ENCODE peak calls at places on chromosomes 4 and X, in seven cellular contexts. D, T, K, F, N, R and S are unnamed samples.

GRCh38 chrX:103442536-103442901 is 66.2 kb downstream of the BEX3 start:
- DNase-seq in D (no peak), K (no peak), N (no peak), F (no peak), T (no peak), R (peak; percentile 61), S (no peak)

GRCh38 chr4:124713213-124713592 is 671 bp upstream of the ANKRD50 start:
- DNase-seq in R (peak; percentile 81), K (peak; percentile 88), D (no peak), N (peak; percentile 68), F (peak; percentile 84), T (no peak), S (peak; percentile 60)

GRCh38 chr4:48779095-48779997 is 733 bp downstream of the FRYL start:
- DNase-seq in T (no peak), D (peak; percentile 73), K (peak; percentile 84), R (peak; percentile 69), F (peak; percentile 79), N (peak; percentile 54), S (peak; percentile 68)

GRCh38 chrX:140765043-140765784 is 55.7 kb downstream of the LINC00632 start:
- DNase-seq in K (no peak), F (peak; percentile 58), D (peak; percentile 15), N (no peak), T (no peak), R (peak; percentile 32), S (no peak)

GRCh38 chrX:105869676-105870075 is 47.3 kb downstream of the NRK start:
- DNase-seq in F (no peak), N (no peak), R (no peak), T (no peak), D (no peak), K (no peak), S (no peak)

GRCh38 chrX:2383735-2384134 is 117.0 kb downstream of the DHRSX start:
- DNase-seq in R (no peak), D (no peak), F (no peak), N (no peak), T (no peak), K (no peak), S (peak; percentile 53)

GRCh38 chr4:131644619-131645018 is 1504.5 kb upstream of the PCDH10 start:
- DNase-seq in K (no peak), T (no peak), N (no peak), D (peak; percentile 79), R (peak; percentile 32), F (no peak), S (no peak)

GRCh38 chr4:3016839-3017410 is 53.6 kb downstream of the GRK4 start:
- DNase-seq in N (no peak), R (no peak), F (no peak), D (no peak), K (peak; percentile 35), T (no peak), S (no peak)

GRCh38 chrX:12951590-12951965 is 23.3 kb upstream of the TMSB4X start:
- DNase-seq in N (no peak), T (no peak), R (no peak), K (no peak), D (no peak), F (no peak), S (no peak)

DNA sequence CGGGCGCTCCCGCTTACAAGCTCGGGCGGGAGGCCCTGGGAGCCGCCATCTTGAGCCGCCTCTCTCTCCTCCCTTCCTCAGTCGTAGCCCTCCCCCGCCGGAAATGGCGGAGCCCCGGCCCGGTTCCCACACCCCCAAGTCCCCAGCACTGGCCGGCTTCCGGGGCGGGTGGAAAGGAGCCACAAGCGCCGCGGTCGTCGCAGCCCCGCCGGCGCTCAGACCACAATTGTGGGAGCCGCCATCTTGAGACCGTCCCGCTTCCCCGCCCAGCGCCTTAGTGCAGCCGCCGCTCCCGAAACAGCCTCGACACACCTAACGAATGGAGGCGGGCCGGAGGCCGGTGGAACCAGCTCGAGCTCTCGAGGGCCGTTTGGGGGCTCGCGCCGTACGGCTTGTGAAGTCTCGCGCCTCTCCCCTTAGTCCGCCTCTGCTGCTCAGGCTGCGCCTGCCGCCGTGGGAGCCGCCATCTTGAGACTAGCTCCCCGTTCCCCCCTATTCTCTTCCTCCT is 440 bp downstream of the HCFC1 start:
- DNase-seq in D (peak; percentile 72), T (peak; percentile 70), K (peak; percentile 93), F (peak; percentile 96), N (peak; percentile 59), R (peak; percentile 80), S (peak; percentile 95)
- TF ChIP-seq POLR2AphosphoS5 in D (no peak), T (peak; percentile 49), K (no peak), F (peak; percentile 55), N (peak; percentile 0), R (peak; percentile 47), S (peak; percentile 36)

DNA sequence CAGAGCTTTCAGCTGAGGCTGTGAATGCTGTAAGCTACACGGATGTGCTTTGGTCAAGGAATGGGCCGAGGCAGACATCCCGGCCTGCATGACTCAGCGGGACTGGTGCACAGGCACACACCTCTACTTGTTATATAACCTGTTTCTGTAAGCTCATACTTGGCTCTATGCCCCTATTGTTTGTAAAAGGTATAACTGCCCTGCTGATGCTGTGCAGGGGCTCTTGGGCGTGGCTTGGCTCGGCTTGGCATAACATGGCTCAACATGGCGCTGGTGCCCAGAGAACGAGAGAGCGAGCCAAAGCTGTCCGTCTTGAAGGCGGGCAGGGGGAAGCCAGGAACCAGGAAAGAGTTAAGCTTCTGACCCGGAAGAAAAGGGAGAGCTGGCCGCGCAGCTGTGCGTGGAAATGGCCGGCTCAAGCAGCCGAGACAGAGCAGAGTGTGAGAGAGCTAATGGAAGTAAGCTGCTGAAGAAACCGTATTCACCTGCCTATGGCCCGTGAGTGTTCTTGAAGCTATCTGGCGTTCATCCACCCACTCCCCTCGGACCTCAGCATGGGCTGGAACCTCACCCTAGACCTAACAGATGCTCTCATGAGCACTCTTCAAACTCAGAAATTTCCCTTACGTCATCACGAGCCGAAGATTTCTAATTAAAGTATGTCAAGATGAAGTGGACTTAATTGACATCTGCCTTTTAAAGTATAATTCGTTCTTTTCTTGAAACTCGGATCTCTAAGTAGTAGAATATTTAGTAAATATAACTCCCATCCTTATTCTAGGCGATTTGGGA is 286.3 kb upstream of the AGA start:
- DNase-seq in K (no peak), N (no peak), F (no peak), R (no peak), T (no peak), D (peak; percentile 2), S (peak; percentile 32)
- TF ChIP-seq POLR2AphosphoS5 in K (no peak), N (no peak), F (no peak), R (no peak), T (no peak), D (no peak), S (no peak)

GRCh38 chrX:39477438-39478120 is 620.2 kb downstream of the BCOR start:
- DNase-seq in F (no peak), K (no peak), T (no peak), R (peak; percentile 2), N (peak; percentile 36), D (peak; percentile 61), S (peak; percentile 35)
- TF ChIP-seq POLR2AphosphoS5 in F (no peak), K (no peak), T (no peak), R (no peak), N (no peak), D (no peak), S (no peak)

DNA sequence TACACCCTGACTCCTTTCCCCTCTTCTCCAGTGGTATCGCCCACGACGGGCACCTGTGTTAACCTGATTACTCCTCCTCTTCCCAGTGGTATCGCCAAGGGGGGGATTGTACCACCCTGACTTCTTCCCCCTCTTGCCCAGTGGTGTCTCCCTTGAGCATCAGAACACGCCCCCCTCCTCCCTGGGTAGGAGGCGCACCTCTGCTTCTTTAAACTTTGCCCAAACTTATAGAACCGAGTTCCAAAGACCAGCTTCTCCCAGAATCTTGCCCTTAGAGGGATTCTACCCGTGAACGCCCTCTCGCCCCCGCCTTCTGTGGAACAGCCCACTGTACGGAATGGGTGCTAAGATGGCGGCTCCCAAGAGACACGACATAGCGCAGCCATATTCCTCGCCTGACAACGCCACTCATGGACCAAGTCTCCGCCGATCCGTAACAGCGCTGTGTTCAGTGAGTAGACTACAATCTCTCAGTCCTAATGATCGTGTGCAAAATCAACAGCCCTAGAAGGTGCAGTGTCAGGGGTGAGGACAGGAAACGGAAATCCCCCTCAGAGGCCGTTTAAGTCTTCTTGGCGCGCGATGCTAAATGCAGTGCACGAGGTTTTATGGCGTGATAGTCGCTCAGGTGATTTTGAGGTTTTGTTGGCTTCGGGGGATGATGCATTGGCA is 4.2 kb upstream of the ZNF157 start:
- DNase-seq in K (peak; percentile 75), T (peak; percentile 17), N (peak; percentile 54), R (peak; percentile 62), F (peak; percentile 78), D (peak; percentile 82), S (peak; percentile 50)
- TF ChIP-seq POLR2AphosphoS5 in K (no peak), T (no peak), N (no peak), R (no peak), F (no peak), D (no peak), S (no peak)

DNA sequence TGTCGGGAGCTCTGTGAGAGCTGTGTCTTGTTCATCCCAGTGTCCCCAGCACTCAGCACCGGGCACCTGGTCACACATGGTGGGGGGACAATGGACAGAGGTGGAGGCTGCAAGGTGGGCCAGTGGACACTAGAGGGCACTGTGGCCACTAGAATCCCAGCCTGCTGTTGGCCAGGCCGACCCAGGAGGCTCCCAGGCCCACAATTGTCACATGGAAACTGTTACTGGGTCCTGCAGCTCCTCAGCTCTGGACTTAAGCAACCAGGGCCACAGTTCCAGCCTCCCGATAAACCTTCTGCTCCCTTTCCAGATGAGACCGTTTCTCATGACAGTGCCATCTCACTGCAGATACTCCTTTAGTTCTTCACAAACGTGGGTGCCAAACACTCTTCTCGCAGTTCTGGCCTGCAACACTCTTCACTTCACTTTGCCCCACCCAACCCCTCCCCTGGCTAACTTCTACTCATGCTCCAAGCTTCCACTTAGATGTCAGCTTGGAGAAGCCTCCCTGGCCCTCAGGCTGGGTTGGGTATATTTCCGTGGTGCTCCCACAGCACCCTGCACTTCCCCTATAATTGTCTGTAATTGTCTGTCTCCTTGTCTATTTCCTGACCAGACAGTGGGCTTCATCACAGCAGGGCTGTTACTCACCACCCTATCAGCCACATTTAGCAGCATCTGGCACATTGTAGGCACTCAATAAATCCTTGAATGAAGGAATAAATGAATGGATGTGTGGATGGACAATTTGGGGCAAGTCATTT is 3.5 kb upstream of the IQSEC2 start:
- DNase-seq in K (no peak), T (no peak), N (peak; percentile 74), F (peak; percentile 83), D (peak; percentile 68), R (peak; percentile 35), S (peak; percentile 71)
- TF ChIP-seq POLR2AphosphoS5 in K (no peak), T (no peak), N (no peak), F (no peak), D (no peak), R (no peak), S (no peak)